ENCODE peak calls at places on chromosomes 13 and 19, in seven cellular contexts. O is K562, X is HCT116, H is SK-N-SH, C is A549, S is GM12878, Q is HepG2. F is an unnamed sample.

GRCh38 chr13:113645329-113645728 is 12.7 kb downstream of the ATP4B start:
- DNase-seq in X (no peak), O (no peak), H (no peak), S (no peak), Q (no peak), C (no peak), F (no peak)

GRCh38 chr13:68996671-68997030 is 1111.0 kb upstream of the ATXN8OS start:
- DNase-seq in C (no peak), O (no peak), X (no peak), H (no peak), S (no peak), Q (no peak), F (no peak)

GRCh38 chr13:30577381-30577780 is 40.3 kb upstream of the USPL1 start:
- DNase-seq in O (peak; percentile 25), C (no peak), S (peak; percentile 72), Q (peak; percentile 13), X (peak; percentile 57), H (no peak), F (no peak)

GRCh38 chr19:35154535-35155406 is at the start of gene FXYD5:
- DNase-seq in Q (no peak), X (no peak), H (peak; percentile 60), S (no peak), O (peak; percentile 94), C (peak; percentile 96), F (peak; percentile 86)

GRCh38 chr19:47231215-47232054 is 436 bp upstream of the BBC3 start:
- DNase-seq in C (peak; percentile 72), O (peak; percentile 90), X (no peak), S (peak; percentile 54), Q (peak; percentile 88), H (peak; percentile 94), F (peak; percentile 85)

GRCh38 chr19:33291623-33292534 is 10.5 kb downstream of the CEBPA start:
- DNase-seq in X (no peak), O (no peak), S (no peak), Q (no peak), H (no peak), C (no peak), F (no peak)

GRCh38 chr13:111650626-111651025 is 330.2 kb downstream of the TEX29 start:
- DNase-seq in Q (no peak), H (no peak), O (no peak), S (no peak), C (no peak), X (no peak), F (no peak)

GRCh38 chr19:14167594-14168138 is 31.3 kb upstream of the ASF1B start:
- DNase-seq in O (no peak), S (no peak), C (no peak), H (peak; percentile 41), Q (no peak), X (no peak), F (no peak)

GRCh38 chr13:111049791-111050538 is 65.1 kb upstream of the ARHGEF7 start:
- DNase-seq in Q (no peak), H (peak; percentile 32), S (no peak), C (no peak), O (peak; percentile 33), X (no peak), F (peak; percentile 66)

GRCh38 chr13:102863590-102863989 is 17.8 kb downstream of the ERCC5 start:
- DNase-seq in O (no peak), X (no peak), S (no peak), C (no peak), Q (no peak), H (no peak), F (no peak)

GRCh38 chr13:27997904-27998522 is 9.5 kb upstream of the URAD start:
- DNase-seq in C (peak; percentile 12), S (no peak), O (peak; percentile 34), X (peak; percentile 70), H (no peak), Q (peak; percentile 48), F (peak; percentile 87)

GRCh38 chr19:55606471-55606787 is 982 bp downstream of the ZNF865 start:
- DNase-seq in O (no peak), H (no peak), S (no peak), C (no peak), X (no peak), Q (no peak), F (no peak)

GRCh38 chr13:24215732-24216131 is 55.2 kb downstream of the SPATA13 start:
- DNase-seq in X (no peak), C (no peak), O (no peak), H (no peak), Q (no peak), S (no peak), F (no peak)

GRCh38 chr13:86986448-86986847 is 684.7 kb upstream of the SLITRK5 start:
- DNase-seq in S (no peak), Q (peak; percentile 52), O (no peak), C (no peak), H (no peak), X (no peak), F (no peak)

GRCh38 chr19:18461471-18461870 is 23.5 kb upstream of the ISYNA1 start:
- DNase-seq in H (no peak), S (no peak), C (no peak), Q (no peak), O (no peak), X (no peak), F (no peak)

GRCh38 chr13:66835040-66835628 is 395.0 kb downstream of the PCDH9 start:
- DNase-seq in C (peak; percentile 7), Q (peak; percentile 24), S (no peak), H (peak; percentile 66), X (no peak), O (peak; percentile 46), F (no peak)

GRCh38 chr19:50492303-50493052 is 15.8 kb upstream of the GARIN5A start:
- DNase-seq in X (no peak), O (peak; percentile 57), S (no peak), Q (no peak), H (peak; percentile 53), C (no peak), F (no peak)

GRCh38 chr13:113035209-113035800 is 66.3 kb downstream of the MCF2L start:
- DNase-seq in C (no peak), X (no peak), O (no peak), Q (no peak), S (no peak), H (no peak), F (no peak)

GRCh38 chr19:53872762-53873161 is 5.1 kb downstream of the MYADM start:
- DNase-seq in C (no peak), Q (no peak), O (no peak), H (no peak), S (no peak), X (no peak), F (no peak)

GRCh38 chr19:32316034-32316433 is 29.4 kb upstream of the ZNF507 start:
- DNase-seq in H (no peak), O (no peak), C (no peak), S (no peak), X (no peak), Q (no peak), F (peak; percentile 74)

GRCh38 chr19:40506099-40506498 is 39.3 kb downstream of the SPTBN4 start:
- DNase-seq in S (no peak), C (no peak), H (no peak), Q (no peak), O (no peak), X (no peak), F (no peak)

GRCh38 chr13:61391426-61391825 is 24.2 kb downstream of the PCDH20 start:
- DNase-seq in H (no peak), X (no peak), Q (no peak), C (no peak), S (no peak), O (no peak), F (no peak)

DNA sequence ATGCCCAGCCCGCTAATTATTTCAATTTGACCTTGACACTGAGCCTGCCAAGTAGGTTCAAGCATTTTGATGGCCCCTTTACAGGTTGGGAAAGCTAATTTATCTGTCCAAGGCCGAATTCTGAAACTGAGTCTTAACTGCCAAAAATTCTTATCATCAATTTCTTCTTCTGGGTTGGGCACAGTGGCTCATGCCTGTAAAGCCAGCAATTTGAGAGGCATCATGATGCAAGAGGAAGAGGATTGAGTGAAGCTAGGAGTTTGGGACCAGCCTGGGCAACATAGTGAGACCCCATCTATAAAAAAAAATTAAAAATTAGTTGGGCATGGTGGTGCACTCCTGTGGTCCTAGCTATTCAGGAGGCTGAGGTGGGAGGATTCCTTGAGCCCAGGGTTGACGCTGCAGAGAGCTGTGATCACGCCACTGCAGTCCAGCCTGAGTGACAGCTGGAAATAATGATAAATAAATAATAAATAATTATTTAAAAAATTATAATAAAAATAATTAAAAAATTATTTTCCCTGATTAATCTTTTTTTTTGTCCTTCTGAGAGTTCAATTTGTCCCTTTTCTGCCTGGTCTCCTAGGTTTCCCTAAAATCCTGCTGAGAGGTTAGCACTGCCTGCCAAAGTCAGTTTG is 1.3 kb upstream of the LDLR start:
- DNase-seq in H (no peak), Q (no peak), S (no peak), X (no peak), O (no peak), C (no peak), F (no peak)
- H3K4me1 ChIP-seq in H (peaks cover 10% of the 10 kb centered on the region), Q (peaks cover 54% of the 10 kb centered on the region), S (peaks cover 15% of the 10 kb centered on the region), X (peaks cover 73% of the 10 kb centered on the region), O (peaks cover 31% of the 10 kb centered on the region), C (peaks cover 45% of the 10 kb centered on the region), F (peaks cover 28% of the 10 kb centered on the region)

DNA sequence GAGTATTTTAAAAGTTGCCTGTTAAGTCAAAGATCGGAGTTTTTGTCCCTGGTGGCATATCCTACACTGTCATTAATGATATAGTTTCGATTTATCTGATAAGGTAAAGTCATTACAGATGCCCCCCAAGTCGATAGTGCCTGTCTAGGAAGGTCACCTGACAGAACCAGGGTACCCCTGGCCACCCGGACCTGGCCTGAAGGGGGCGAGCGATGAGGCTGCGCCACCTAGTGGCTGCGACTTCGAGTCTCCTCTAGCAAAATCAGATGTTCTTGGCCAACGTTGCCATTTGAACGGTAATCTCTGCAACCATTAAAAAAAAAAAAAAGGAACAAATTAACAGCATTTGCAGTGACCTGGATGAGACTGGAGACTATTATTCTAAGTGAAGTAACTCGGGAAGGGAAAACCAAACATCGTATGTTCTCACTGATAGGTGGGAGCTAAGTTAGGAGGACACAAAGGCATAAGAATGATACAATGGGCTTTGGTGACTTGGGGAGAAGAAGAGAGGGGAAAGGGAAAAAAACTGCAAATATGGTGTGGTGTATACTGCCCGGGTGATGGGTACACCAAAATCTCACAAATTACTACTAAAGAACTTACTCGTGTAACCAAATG is 565.1 kb downstream of the LIG4 start:
- DNase-seq in C (no peak), Q (peak; percentile 16), H (peak; percentile 25), S (no peak), X (peak; percentile 6), O (peak; percentile 7), F (peak; percentile 83)
- TF ChIP-seq REST in C (no peak), Q (no peak), H (no peak), S (no peak), X (no peak), O (no peak), F (no peak)

DNA sequence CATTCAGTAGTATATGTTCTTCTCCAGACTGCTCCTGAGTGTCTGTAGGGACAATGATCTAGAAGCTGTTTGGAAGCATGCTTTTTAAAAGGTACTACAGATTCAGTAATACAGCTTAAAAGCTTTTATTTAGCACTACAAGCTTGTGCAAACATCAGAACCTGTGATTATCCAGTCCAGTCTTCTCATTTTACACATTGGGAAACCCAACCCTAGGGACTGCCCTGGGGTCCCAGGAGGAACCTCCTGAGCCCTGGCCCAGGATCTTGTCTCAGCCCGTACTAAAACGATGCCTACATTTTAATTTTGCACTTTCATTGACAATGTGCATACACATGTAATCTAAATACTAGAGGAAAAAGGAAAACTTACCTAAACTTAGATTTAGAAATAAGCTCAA is 12.5 kb downstream of the DOCK9 start:
- DNase-seq in Q (no peak), H (no peak), X (no peak), O (no peak), S (no peak), C (no peak), F (no peak)
- H3K4me1 ChIP-seq in Q (no peaks in the 10 kb centered on the region), H (peaks cover 5% of the 10 kb centered on the region), X (peaks cover 2% of the 10 kb centered on the region), O (peaks cover 14% of the 10 kb centered on the region), S (no peaks in the 10 kb centered on the region), C (no peaks in the 10 kb centered on the region), F (no peaks in the 10 kb centered on the region)

GRCh38 chr13:94640676-94641075 is 39.0 kb downstream of the GPR180 start:
- DNase-seq in X (no peak), S (no peak), Q (no peak), C (no peak), H (no peak), O (no peak), F (no peak)
- TF ChIP-seq REST in X (no peak), S (no peak), Q (no peak), C (no peak), H (no peak), O (no peak), F (no peak)

F was measured in GM23338.